ENCODE peak calls at places on chromosome 16, in seven cellular contexts. One of them, this sample, is unnamed.

GRCh38 chr16:51621610-51622009 is 470.5 kb upstream of the SALL1 start:
- DNase-seq in uterus: no peak
- DNase-seq in heart left ventricle: no peak
- DNase-seq in aorta: no peak
- DNase-seq in psoas muscle: no peak
- DNase-seq in cardiac muscle cell: no peak
- DNase-seq in endothelial cell of umbilical vein: no peak
- DNase-seq in this sample: no peak

GRCh38 chr16:789451-789850 is 1.0 kb downstream of the CHTF18 start:
- DNase-seq in heart left ventricle: no peak
- DNase-seq in uterus: no peak
- DNase-seq in aorta: no peak
- DNase-seq in psoas muscle: no peak
- DNase-seq in cardiac muscle cell: no peak
- DNase-seq in endothelial cell of umbilical vein: no peak
- DNase-seq in this sample: no peak

GRCh38 chr16:67277294-67277998 is 1.9 kb upstream of the PLEKHG4 start:
- DNase-seq in aorta: peak
- DNase-seq in endothelial cell of umbilical vein: peak
- DNase-seq in heart left ventricle: peak
- DNase-seq in cardiac muscle cell: peak
- DNase-seq in uterus: peak
- DNase-seq in psoas muscle: peak
- DNase-seq in this sample: no peak

GRCh38 chr16:84795338-84796053 is 24.3 kb upstream of the CRISPLD2 start:
- DNase-seq in endothelial cell of umbilical vein: peak
- DNase-seq in cardiac muscle cell: peak
- DNase-seq in heart left ventricle: peak
- DNase-seq in psoas muscle: peak
- DNase-seq in uterus: peak
- DNase-seq in aorta: peak
- DNase-seq in this sample: no peak

GRCh38 chr16:68257906-68258800 is 6.2 kb upstream of the SLC7A6 start:
- DNase-seq in uterus: no peak
- DNase-seq in cardiac muscle cell: no peak
- DNase-seq in psoas muscle: no peak
- DNase-seq in endothelial cell of umbilical vein: peak
- DNase-seq in aorta: peak
- DNase-seq in heart left ventricle: peak
- DNase-seq in this sample: no peak

GRCh38 chr16:49336581-49336980 is 37.0 kb upstream of the C16orf78 start:
- DNase-seq in psoas muscle: no peak
- DNase-seq in heart left ventricle: no peak
- DNase-seq in cardiac muscle cell: no peak
- DNase-seq in endothelial cell of umbilical vein: no peak
- DNase-seq in uterus: no peak
- DNase-seq in aorta: no peak
- DNase-seq in this sample: no peak

GRCh38 chr16:67375161-67375560 is 18.1 kb downstream of the TPPP3 start:
- DNase-seq in heart left ventricle: peak
- DNase-seq in endothelial cell of umbilical vein: no peak
- DNase-seq in aorta: no peak
- DNase-seq in cardiac muscle cell: no peak
- DNase-seq in uterus: no peak
- DNase-seq in psoas muscle: no peak
- DNase-seq in this sample: no peak

GRCh38 chr16:57113664-57114063 is 21.3 kb downstream of the CPNE2 start:
- DNase-seq in aorta: no peak
- DNase-seq in uterus: no peak
- DNase-seq in cardiac muscle cell: no peak
- DNase-seq in endothelial cell of umbilical vein: no peak
- DNase-seq in psoas muscle: no peak
- DNase-seq in heart left ventricle: no peak
- DNase-seq in this sample: no peak

GRCh38 chr16:4315185-4316102 is at the start of gene GLIS2:
- DNase-seq in cardiac muscle cell: peak
- DNase-seq in heart left ventricle: peak
- DNase-seq in endothelial cell of umbilical vein: peak
- DNase-seq in uterus: peak
- DNase-seq in aorta: peak
- DNase-seq in psoas muscle: peak
- DNase-seq in this sample: peak

GRCh38 chr16:1363501-1364041 is 11.8 kb downstream of the GNPTG start:
- DNase-seq in heart left ventricle: no peak
- DNase-seq in psoas muscle: peak
- DNase-seq in cardiac muscle cell: peak
- DNase-seq in uterus: no peak
- DNase-seq in endothelial cell of umbilical vein: peak
- DNase-seq in aorta: no peak
- DNase-seq in this sample: peak

GRCh38 chr16:57032931-57033330 is 43.6 kb downstream of the NLRC5 start:
- DNase-seq in cardiac muscle cell: no peak
- DNase-seq in aorta: no peak
- DNase-seq in endothelial cell of umbilical vein: no peak
- DNase-seq in psoas muscle: no peak
- DNase-seq in heart left ventricle: no peak
- DNase-seq in uterus: no peak
- DNase-seq in this sample: no peak

GRCh38 chr16:23865853-23866252 is 30.1 kb downstream of the PRKCB start:
- DNase-seq in psoas muscle: no peak
- DNase-seq in heart left ventricle: no peak
- DNase-seq in endothelial cell of umbilical vein: no peak
- DNase-seq in uterus: no peak
- DNase-seq in cardiac muscle cell: no peak
- DNase-seq in aorta: no peak
- DNase-seq in this sample: no peak

GRCh38 chr16:29876578-29877249 is 13.7 kb upstream of the CDIPT start:
- DNase-seq in uterus: no peak
- DNase-seq in cardiac muscle cell: no peak
- DNase-seq in endothelial cell of umbilical vein: no peak
- DNase-seq in psoas muscle: no peak
- DNase-seq in aorta: no peak
- DNase-seq in heart left ventricle: no peak
- DNase-seq in this sample: peak

GRCh38 chr16:57803413-57803990 is 1.2 kb upstream of the KIFC3 start:
- DNase-seq in uterus: no peak
- DNase-seq in cardiac muscle cell: peak
- DNase-seq in aorta: no peak
- DNase-seq in psoas muscle: no peak
- DNase-seq in endothelial cell of umbilical vein: no peak
- DNase-seq in heart left ventricle: peak
- DNase-seq in this sample: no peak

DNA sequence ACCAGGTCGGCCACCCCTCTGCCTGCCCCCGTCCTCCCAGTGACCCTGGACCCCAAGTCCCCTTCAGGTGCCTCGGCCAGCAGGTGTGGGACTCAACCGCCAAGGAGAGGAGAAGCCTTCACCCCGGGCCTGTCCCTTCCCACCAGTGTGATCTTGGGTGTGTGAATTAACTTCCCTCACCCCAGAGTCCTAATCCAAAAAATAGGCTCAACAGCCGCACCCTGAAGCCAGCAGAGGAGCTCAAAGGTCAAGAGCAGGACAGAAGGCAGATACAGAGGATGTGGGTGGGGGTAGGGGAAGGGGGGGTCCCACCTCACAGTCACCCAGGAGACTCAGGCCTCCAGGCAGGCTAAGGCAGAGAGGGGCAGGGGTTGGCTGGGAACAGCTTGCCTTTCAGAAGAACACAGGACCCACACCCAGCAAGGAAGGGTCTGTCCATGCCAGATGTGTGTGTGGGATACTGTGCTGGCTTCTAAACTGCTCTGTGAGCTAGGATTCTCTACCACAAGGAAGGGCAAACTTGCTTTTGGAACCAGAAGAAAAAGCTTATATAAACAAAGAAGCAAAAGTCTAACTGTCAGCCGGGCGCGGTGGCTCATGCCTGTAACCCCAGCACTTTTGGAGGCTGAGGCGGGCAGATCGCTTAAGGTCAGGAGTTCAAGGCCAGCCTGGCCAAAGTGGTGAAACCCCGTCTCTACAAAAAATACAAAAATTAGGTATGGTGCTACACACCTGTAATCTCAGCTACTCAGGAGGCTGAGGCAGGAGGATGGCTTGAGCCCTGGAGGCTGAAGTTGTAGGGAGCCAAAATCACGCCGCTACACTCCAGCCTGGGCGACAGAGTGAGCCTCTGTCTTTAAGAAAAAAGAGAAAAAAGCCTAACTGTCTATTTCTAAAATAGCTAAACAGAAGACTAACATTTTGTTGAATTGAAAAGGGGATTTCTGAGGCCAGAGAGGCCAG is 4.6 kb downstream of the PIEZO1 start:
- DNase-seq in heart left ventricle: no peak
- DNase-seq in aorta: no peak
- DNase-seq in endothelial cell of umbilical vein: no peak
- DNase-seq in uterus: no peak
- DNase-seq in psoas muscle: no peak
- DNase-seq in cardiac muscle cell: no peak
- DNase-seq in this sample: no peak
- H3K27ac ChIP-seq in heart left ventricle: peak
- H3K27ac ChIP-seq in aorta: no peak
- H3K27ac ChIP-seq in endothelial cell of umbilical vein: no peak
- H3K27ac ChIP-seq in uterus: peak
- H3K27ac ChIP-seq in psoas muscle: no peak
- H3K27ac ChIP-seq in cardiac muscle cell: peak
- H3K27ac ChIP-seq in this sample: peak

GRCh38 chr16:12087901-12088364 is 111.4 kb downstream of the SNX29 start:
- DNase-seq in cardiac muscle cell: no peak
- DNase-seq in psoas muscle: no peak
- DNase-seq in aorta: peak
- DNase-seq in uterus: no peak
- DNase-seq in endothelial cell of umbilical vein: no peak
- DNase-seq in heart left ventricle: no peak
- DNase-seq in this sample: peak

GRCh38 chr16:12090162-12090552 is 113.6 kb downstream of the SNX29 start:
- DNase-seq in uterus: no peak
- DNase-seq in heart left ventricle: no peak
- DNase-seq in cardiac muscle cell: no peak
- DNase-seq in aorta: peak
- DNase-seq in endothelial cell of umbilical vein: no peak
- DNase-seq in psoas muscle: no peak
- DNase-seq in this sample: no peak

GRCh38 chr16:12091569-12092346 is 115.2 kb downstream of the SNX29 start:
- DNase-seq in heart left ventricle: no peak
- DNase-seq in aorta: no peak
- DNase-seq in psoas muscle: no peak
- DNase-seq in endothelial cell of umbilical vein: no peak
- DNase-seq in cardiac muscle cell: no peak
- DNase-seq in uterus: no peak
- DNase-seq in this sample: no peak

GRCh38 chr16:12086861-12087260 is 110.3 kb downstream of the SNX29 start:
- DNase-seq in cardiac muscle cell: no peak
- DNase-seq in uterus: no peak
- DNase-seq in aorta: no peak
- DNase-seq in endothelial cell of umbilical vein: no peak
- DNase-seq in heart left ventricle: no peak
- DNase-seq in psoas muscle: no peak
- DNase-seq in this sample: no peak

GRCh38 chr16:12089492-12090161 is 113.1 kb downstream of the SNX29 start:
- DNase-seq in uterus: peak
- DNase-seq in psoas muscle: peak
- DNase-seq in aorta: peak
- DNase-seq in heart left ventricle: peak
- DNase-seq in endothelial cell of umbilical vein: peak
- DNase-seq in cardiac muscle cell: peak
- DNase-seq in this sample: peak
- H3K4me3 ChIP-seq in uterus: peak
- H3K4me3 ChIP-seq in psoas muscle: peak
- H3K4me3 ChIP-seq in aorta: peak
- H3K4me3 ChIP-seq in heart left ventricle: peak
- H3K4me3 ChIP-seq in endothelial cell of umbilical vein: peak
- H3K4me3 ChIP-seq in cardiac muscle cell: no peak
- H3K4me3 ChIP-seq in this sample: peak

GRCh38 chr16:88705746-88706287 is 391 bp downstream of the RNF166 start:
- DNase-seq in aorta: no peak
- DNase-seq in endothelial cell of umbilical vein: peak
- DNase-seq in cardiac muscle cell: no peak
- DNase-seq in uterus: no peak
- DNase-seq in heart left ventricle: no peak
- DNase-seq in psoas muscle: no peak
- DNase-seq in this sample: no peak

GRCh38 chr16:88705076-88705684 is 1.0 kb downstream of the RNF166 start:
- DNase-seq in aorta: peak
- DNase-seq in cardiac muscle cell: peak
- DNase-seq in uterus: no peak
- DNase-seq in psoas muscle: no peak
- DNase-seq in heart left ventricle: no peak
- DNase-seq in endothelial cell of umbilical vein: peak
- DNase-seq in this sample: peak

GRCh38 chr16:88702364-88703210 is 3.6 kb downstream of the RNF166 start:
- DNase-seq in endothelial cell of umbilical vein: no peak
- DNase-seq in uterus: no peak
- DNase-seq in cardiac muscle cell: no peak
- DNase-seq in aorta: no peak
- DNase-seq in heart left ventricle: no peak
- DNase-seq in psoas muscle: no peak
- DNase-seq in this sample: no peak

GRCh38 chr16:88701541-88702363 is 4.5 kb downstream of the RNF166 start:
- DNase-seq in aorta: no peak
- DNase-seq in cardiac muscle cell: no peak
- DNase-seq in uterus: no peak
- DNase-seq in psoas muscle: no peak
- DNase-seq in endothelial cell of umbilical vein: no peak
- DNase-seq in heart left ventricle: no peak
- DNase-seq in this sample: no peak

DNA sequence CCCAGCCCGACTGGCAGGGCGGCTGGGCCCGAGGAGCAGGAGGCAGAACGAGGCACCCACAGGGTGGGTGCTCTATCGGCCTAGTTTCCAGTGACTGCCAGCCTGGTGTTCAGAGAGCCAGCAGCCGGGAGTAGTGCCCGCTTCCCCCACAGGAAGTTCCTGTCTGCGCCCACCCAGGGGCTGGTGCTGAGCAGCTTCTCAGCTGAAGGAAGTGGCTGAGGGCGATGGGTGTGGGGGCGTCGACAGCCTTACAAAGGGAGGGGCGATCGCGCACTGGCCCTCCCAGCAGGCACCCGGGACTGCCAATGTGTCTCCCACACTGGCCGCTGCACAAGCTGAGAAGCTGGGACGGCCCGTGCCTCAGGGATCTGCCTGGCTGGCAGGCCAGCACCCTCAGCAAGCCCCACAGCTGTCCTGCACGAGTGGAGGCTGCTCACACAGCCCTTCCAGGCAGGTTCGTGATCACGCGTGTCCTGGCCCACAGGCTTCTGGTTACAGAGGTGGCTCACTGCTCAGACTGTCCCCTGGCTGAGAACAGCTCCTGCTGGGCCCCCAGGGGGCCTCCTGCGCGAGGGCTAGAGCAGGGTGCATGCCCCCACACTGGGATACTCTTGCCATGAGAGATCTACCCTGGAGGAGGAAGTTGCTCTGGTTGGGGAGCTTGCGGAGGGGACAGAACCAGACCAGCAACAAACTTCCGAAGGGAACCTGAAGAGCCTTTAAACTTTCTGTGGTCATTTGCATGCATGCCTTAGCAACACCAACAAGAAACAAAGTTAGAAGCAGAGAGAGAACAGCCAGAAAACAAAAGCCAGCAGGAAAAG is 2.5 kb downstream of the RNF166 start:
- DNase-seq in endothelial cell of umbilical vein: peak
- DNase-seq in uterus: no peak
- DNase-seq in cardiac muscle cell: no peak
- DNase-seq in psoas muscle: no peak
- DNase-seq in heart left ventricle: peak
- DNase-seq in aorta: peak
- DNase-seq in this sample: peak
- H3K27ac ChIP-seq in endothelial cell of umbilical vein: peak
- H3K27ac ChIP-seq in uterus: no peak
- H3K27ac ChIP-seq in cardiac muscle cell: no peak
- H3K27ac ChIP-seq in psoas muscle: peak
- H3K27ac ChIP-seq in heart left ventricle: peak
- H3K27ac ChIP-seq in aorta: no peak
- H3K27ac ChIP-seq in this sample: peak

GRCh38 chr16:81863630-81864352 is 84.7 kb downstream of the PLCG2 start:
- DNase-seq in psoas muscle: no peak
- DNase-seq in heart left ventricle: no peak
- DNase-seq in aorta: no peak
- DNase-seq in endothelial cell of umbilical vein: no peak
- DNase-seq in uterus: no peak
- DNase-seq in cardiac muscle cell: no peak
- DNase-seq in this sample: no peak
- H3K4me3 ChIP-seq in psoas muscle: no peak
- H3K4me3 ChIP-seq in heart left ventricle: no peak
- H3K4me3 ChIP-seq in aorta: no peak
- H3K4me3 ChIP-seq in endothelial cell of umbilical vein: no peak
- H3K4me3 ChIP-seq in uterus: no peak
- H3K4me3 ChIP-seq in cardiac muscle cell: no peak
- H3K4me3 ChIP-seq in this sample: no peak

This sample was measured in CD4-positive, CD25-positive, alpha-beta regulatory T cell.